ENCODE peak calls at places on chromosomes 11 and 22, in five cellular contexts. C, Y, B, U and R are unnamed samples. For H3K9me2, the result is how much of the 10 kb centered on the place peaks cover.

GRCh38 chr11:17026487-17027082 is 12.4 kb upstream of the PLEKHA7 start:
- DNase-seq in B (no peak), C (no peak), Y (no peak), U (no peak), R (no peak)

GRCh38 chr11:17845431-17845881 is 110.9 kb downstream of the KCNC1 start:
- DNase-seq in C (no peak), B (no peak), Y (no peak), U (no peak), R (peak)

GRCh38 chr11:11960687-11961086 is 47.7 kb downstream of the DKK3 start:
- DNase-seq in C (no peak), U (no peak), B (no peak), Y (peak), R (no peak)

GRCh38 chr22:41781508-41781906 is 19.0 kb upstream of the CCDC134 start:
- DNase-seq in B (no peak), C (no peak), Y (no peak), U (no peak), R (no peak)

GRCh38 chr11:105000167-105000566 is 22.8 kb downstream of the CASP5 start:
- DNase-seq in B (peak), U (no peak), C (peak), Y (no peak), R (peak)

GRCh38 chr11:46916669-46917108 is 1.7 kb downstream of the LRP4 start:
- DNase-seq in C (peak), B (no peak), U (peak), Y (no peak), R (peak)

GRCh38 chr11:63764712-63765631 is 3.6 kb downstream of the ZFTA start:
- DNase-seq in Y (no peak), B (no peak), U (peak), C (peak), R (no peak)

GRCh38 chr11:92322225-92322624 is 97.6 kb downstream of the FAT3 start:
- DNase-seq in Y (peak), C (no peak), B (no peak), U (no peak), R (peak)

GRCh38 chr11:64358907-64359711 is at the start of gene RPS6KA4:
- DNase-seq in U (peak), Y (peak), C (peak), B (no peak), R (peak)

GRCh38 chr11:61959026-61959608 is 8.3 kb downstream of the FTH1 start:
- DNase-seq in U (no peak), C (peak), Y (no peak), B (no peak), R (no peak)

GRCh38 chr22:40552070-40552469 is 84.4 kb downstream of the MRTFA start:
- DNase-seq in C (no peak), B (no peak), Y (no peak), U (no peak), R (no peak)

GRCh38 chr11:19191530-19192169 is 10.1 kb downstream of the CSRP3 start:
- DNase-seq in B (no peak), Y (no peak), C (no peak), U (peak), R (no peak)

GRCh38 chr11:111737877-111738205 is 28.3 kb downstream of the PPP2R1B start:
- DNase-seq in U (no peak), C (no peak), B (no peak), Y (no peak), R (peak)

GRCh38 chr22:23532756-23533155 is 47.3 kb downstream of the IGLL1 start:
- DNase-seq in U (no peak), Y (no peak), C (no peak), B (no peak), R (no peak)

GRCh38 chr11:86360775-86361395 is 13.8 kb upstream of the CCDC81 start:
- DNase-seq in C (peak), U (peak), B (peak), Y (no peak), R (peak)

GRCh38 chr11:47348859-47349258 is 3.6 kb downstream of the MYBPC3 start:
- DNase-seq in Y (peak), C (peak), U (no peak), B (peak), R (peak)

GRCh38 chr11:106208795-106209194 is 131.3 kb downstream of the AASDHPPT start:
- DNase-seq in U (peak), C (no peak), Y (no peak), B (no peak), R (no peak)

GRCh38 chr22:36872866-36873498 is 12.2 kb downstream of the NCF4 start:
- DNase-seq in U (no peak), C (no peak), Y (no peak), B (no peak), R (no peak)

GRCh38 chr22:40326905-40327735 is 19.2 kb upstream of the ADSL start:
- DNase-seq in Y (no peak), U (peak), B (no peak), C (peak), R (peak)

GRCh38 chr11:134725939-134726639 is 314.0 kb upstream of the B3GAT1 start:
- DNase-seq in U (peak), B (peak), Y (no peak), C (peak), R (no peak)

GRCh38 chr11:102438311-102439062 is 14.1 kb downstream of the TMEM123 start:
- DNase-seq in C (no peak), B (no peak), U (peak), Y (no peak), R (peak)

GRCh38 chr11:44855138-44855849 is 95.4 kb downstream of the TP53I11 start:
- DNase-seq in C (no peak), U (no peak), Y (no peak), B (no peak), R (peak)

GRCh38 chr11:9015677-9016076 is 11.9 kb upstream of the NRIP3 start:
- DNase-seq in Y (peak), B (peak), U (peak), C (peak), R (peak)

GRCh38 chr11:65617136-65617850 is 1.7 kb downstream of the PCNX3 start:
- DNase-seq in B (no peak), C (no peak), U (no peak), Y (no peak), R (no peak)

GRCh38 chr11:34653851-34654490 is 33.1 kb downstream of the EHF start:
- DNase-seq in U (peak), C (no peak), Y (no peak), B (peak), R (peak)

GRCh38 chr11:11502303-11502828 is 119.4 kb downstream of the GALNT18 start:
- DNase-seq in C (no peak), B (no peak), Y (no peak), U (peak), R (no peak)

GRCh38 chr22:42596376-42596775 is 18.3 kb downstream of the POLDIP3 start:
- DNase-seq in C (no peak), B (no peak), U (no peak), Y (no peak), R (no peak)

GRCh38 chr11:34318111-34319037 is 39.4 kb downstream of the ABTB2 start:
- DNase-seq in Y (no peak), C (no peak), U (peak), B (no peak), R (peak)

GRCh38 chr11:36672815-36673450 is 74.9 kb upstream of the RAG2 start:
- DNase-seq in C (peak), B (peak), Y (peak), U (peak), R (peak)

GRCh38 chr22:40743740-40744139 is 64.5 kb downstream of the MCHR1 start:
- DNase-seq in U (no peak), B (no peak), C (no peak), Y (no peak), R (no peak)

GRCh38 chr11:77602385-77603105 is 12.8 kb downstream of the AQP11 start:
- DNase-seq in Y (no peak), B (no peak), U (peak), C (no peak), R (peak)

GRCh38 chr22:49589301-49589700 is 238.4 kb downstream of the BRD1 start:
- DNase-seq in C (no peak), Y (no peak), B (no peak), U (no peak), R (no peak)
- H3K9me2 ChIP-seq in C (under half), Y (under half), B (under half), U (under half), R (under half)

DNA sequence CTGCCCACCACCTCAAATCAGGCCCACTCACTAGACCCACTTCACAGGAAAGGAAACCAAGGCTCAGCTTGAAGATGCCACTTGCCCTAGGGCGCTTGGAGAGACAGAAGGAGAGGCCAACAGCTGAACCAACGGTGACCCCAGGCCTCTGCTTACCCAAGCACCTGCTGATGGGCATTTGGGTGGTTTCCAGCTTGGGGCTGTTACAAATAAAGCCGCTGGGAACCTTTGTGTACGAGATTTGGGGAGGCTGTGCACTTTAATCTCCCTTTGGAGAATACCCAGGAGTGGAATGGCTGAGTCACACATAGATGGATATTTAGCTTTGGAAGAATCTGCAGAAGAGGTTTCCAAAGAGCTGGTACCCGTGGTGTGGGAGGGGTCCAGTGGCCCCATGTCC is 50.9 kb upstream of the LINC01488 start:
- DNase-seq in C (no peak), B (no peak), Y (no peak), U (no peak), R (peak)
- H3K9me2 ChIP-seq in C (under half), B (under half), Y (under half), U (under half), R (under half)

GRCh38 chr11:2175659-2176058 is 4.0 kb upstream of the TH start:
- DNase-seq in U (no peak), Y (no peak), B (no peak), C (no peak), R (peak)
- H3K9me2 ChIP-seq in U (under half), Y (under half), B (under half), C (under half), R (under half)

GRCh38 chr22:32752326-32752725 is 49.2 kb upstream of the TIMP3 start:
- DNase-seq in B (no peak), U (no peak), C (no peak), Y (no peak), R (peak)
- H3K9me2 ChIP-seq in B (under half), U (under half), C (under half), Y (under half), R (under half)

GRCh38 chr22:25710501-25710900 is 31.5 kb upstream of the MYO18B start:
- DNase-seq in U (no peak), C (no peak), B (no peak), Y (no peak), R (no peak)

GRCh38 chr22:25709758-25710157 is 32.2 kb upstream of the MYO18B start:
- DNase-seq in B (no peak), U (no peak), C (no peak), Y (no peak), R (no peak)

GRCh38 chr22:25714070-25714469 is 27.9 kb upstream of the MYO18B start:
- DNase-seq in C (no peak), U (no peak), B (no peak), Y (no peak), R (no peak)

GRCh38 chr22:25712661-25713400 is 29.2 kb upstream of the MYO18B start:
- DNase-seq in U (no peak), Y (no peak), B (no peak), C (no peak), R (no peak)

DNA sequence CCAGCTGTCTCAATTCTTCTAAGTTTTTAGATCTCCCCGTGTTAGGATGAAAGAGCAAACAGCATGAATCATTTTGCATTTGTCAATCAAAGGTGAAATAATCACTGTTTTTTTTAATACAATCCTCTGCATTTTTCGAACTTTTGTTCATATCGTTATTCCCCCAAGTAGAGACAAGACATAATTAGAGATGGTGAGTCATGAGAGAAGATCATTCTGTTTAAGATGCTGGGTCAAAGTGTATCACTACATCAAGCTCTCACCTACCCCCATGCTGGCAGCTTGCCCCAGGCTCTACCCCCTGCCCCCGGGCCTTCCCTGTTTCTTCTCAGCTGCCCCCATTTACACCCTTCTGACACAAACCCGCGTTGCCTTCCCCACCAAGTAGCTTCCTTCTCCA is 30.5 kb upstream of the MYO18B start:
- DNase-seq in Y (no peak), C (no peak), U (no peak), B (no peak), R (no peak)
- H3K9me2 ChIP-seq in Y (under half), C (under half), U (under half), B (under half), R (under half)

DNA sequence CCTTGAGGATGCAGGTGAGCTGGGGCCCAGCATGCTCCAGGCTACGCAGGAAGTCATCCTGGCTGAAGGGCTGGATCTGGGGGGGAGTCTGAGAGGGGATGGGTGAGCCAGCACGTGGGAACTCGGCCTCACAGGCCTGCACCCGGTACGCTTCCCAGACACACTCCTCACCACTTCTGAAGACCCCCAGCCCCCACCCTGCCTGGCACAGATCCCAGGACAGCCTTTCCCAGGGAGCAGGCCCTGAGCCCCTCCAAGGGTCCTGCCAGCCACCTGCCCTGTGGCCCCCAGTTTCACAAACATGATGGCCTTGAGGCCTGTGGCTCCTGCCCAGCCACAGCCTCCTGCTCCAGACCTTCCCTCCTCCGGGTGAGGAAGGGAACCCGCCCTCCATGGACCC is 5.6 kb upstream of the PLXNB2 start:
- DNase-seq in Y (no peak), U (no peak), C (no peak), B (no peak), R (no peak)
- H3K9me2 ChIP-seq in Y (under half), U (under half), C (under half), B (under half), R (under half)

DNA sequence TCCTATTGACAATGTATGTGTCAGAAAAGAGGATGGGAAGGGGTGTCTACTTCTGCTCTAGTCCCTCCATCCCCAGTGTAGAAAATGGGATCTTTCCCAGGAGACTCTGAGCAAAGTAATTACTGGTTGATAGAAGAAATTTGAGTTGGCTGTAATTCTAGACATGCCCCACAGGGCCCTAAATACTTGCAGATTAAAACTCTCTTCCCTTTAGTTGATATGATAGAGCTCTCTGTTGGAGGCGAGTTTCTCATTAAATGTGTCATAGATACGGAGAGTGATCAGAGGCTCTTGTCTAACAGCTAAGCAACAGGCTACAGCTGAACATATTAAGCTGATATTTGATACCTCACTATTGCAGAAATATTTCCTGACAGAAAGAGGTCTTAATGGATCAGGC is 32.9 kb downstream of the OR52E1 start:
- DNase-seq in C (peak), Y (no peak), B (no peak), U (no peak), R (no peak)
- H3K9me2 ChIP-seq in C (under half), Y (under half), B (under half), U (under half), R (under half)

DNA sequence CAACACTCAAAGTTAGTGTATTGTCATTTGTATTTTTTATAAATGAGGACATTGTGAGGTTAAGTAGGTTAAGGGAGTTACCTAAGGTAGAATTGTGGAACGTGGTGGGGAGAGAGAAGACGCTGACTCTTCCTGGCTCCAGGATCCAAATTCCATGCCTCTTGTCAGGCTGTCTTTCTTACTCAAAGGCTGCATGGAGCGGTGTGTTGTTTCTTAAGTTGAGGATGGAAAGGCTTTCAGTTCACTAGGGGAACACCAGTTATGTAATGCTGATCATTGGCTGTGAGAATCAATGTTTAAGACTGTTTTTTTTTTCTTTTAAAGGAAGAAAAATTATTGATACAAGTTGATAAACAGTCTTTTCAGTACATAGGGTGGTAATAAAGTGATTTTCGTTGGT is 2.9 kb downstream of the UBE2L3 start:
- DNase-seq in C (no peak), Y (no peak), U (no peak), B (no peak), R (peak)
- H3K9me2 ChIP-seq in C (under half), Y (under half), U (under half), B (under half), R (under half)

GRCh38 chr11:78613053-78613813 is 38.6 kb upstream of the NARS2 start:
- DNase-seq in C (peak), B (no peak), Y (no peak), U (no peak), R (no peak)
- H3K9me2 ChIP-seq in C (under half), B (under half), Y (under half), U (under half), R (under half)

DNA sequence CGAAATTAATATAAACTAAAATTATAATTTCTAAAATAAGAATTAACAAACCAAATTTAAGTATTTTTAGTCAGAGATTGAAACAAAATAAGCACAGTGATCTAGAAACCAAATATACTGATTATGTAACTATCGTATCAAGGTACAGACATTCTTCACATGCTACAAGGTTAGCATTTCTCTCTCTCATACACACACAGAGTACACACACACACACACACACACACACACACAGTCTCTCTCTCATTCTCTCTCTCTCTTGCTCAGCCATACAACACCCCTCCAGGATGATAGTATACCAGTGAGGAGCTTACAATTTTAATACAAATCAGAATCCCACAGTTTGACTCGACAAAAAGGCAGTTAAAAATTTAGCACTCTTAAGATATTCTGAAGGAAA is 66.0 kb downstream of the RDX start:
- DNase-seq in U (no peak), C (no peak), B (no peak), Y (no peak), R (no peak)
- H3K9me2 ChIP-seq in U (under half), C (under half), B (under half), Y (under half), R (under half)